ENCODE peak calls at places on chromosomes 1 and 21, in six cellular contexts. Z, A, X, L, Q and T are unnamed samples.

GRCh38 chr1:214402583-214403216 is 121.7 kb downstream of the SMYD2 start:
- DNase-seq in Z (no peak), A (no peak), X (no peak), L (no peak), Q (no peak), T (peak)

GRCh38 chr1:75125161-75125681 is 9.0 kb upstream of the LHX8 start:
- DNase-seq in Z (peak), A (no peak), X (no peak), L (peak), Q (no peak), T (no peak)

GRCh38 chr1:6027591-6027990 is 18.1 kb upstream of the KCNAB2 start:
- DNase-seq in Z (no peak), A (no peak), X (peak), L (no peak), Q (no peak), T (no peak)

GRCh38 chr1:154474802-154475201 is 27.2 kb upstream of the TDRD10 start:
- DNase-seq in Z (peak), A (peak), X (no peak), L (no peak), Q (peak), T (no peak)

GRCh38 chr1:30572192-30572591 is 151.2 kb downstream of the MATN1 start:
- DNase-seq in Z (no peak), A (no peak), X (no peak), L (no peak), Q (no peak), T (no peak)

GRCh38 chr1:51058863-51059262 is 43.2 kb upstream of the C1orf185 start:
- DNase-seq in Z (no peak), A (no peak), X (no peak), L (peak), Q (no peak), T (no peak)

GRCh38 chr1:97061604-97062003 is 340.0 kb downstream of the PTBP2 start:
- DNase-seq in Z (no peak), A (no peak), X (no peak), L (no peak), Q (no peak), T (no peak)

GRCh38 chr1:20654104-20654690 is 7.0 kb downstream of the DDOST start:
- DNase-seq in Z (peak), A (no peak), X (no peak), L (no peak), Q (no peak), T (no peak)

GRCh38 chr1:189654906-189655305 is 822.8 kb downstream of the BRINP3 start:
- DNase-seq in Z (no peak), A (no peak), X (no peak), L (no peak), Q (no peak), T (no peak)

GRCh38 chr1:46057781-46058180 is 74.6 kb downstream of the PIK3R3 start:
- DNase-seq in Z (no peak), A (no peak), X (no peak), L (no peak), Q (no peak), T (no peak)

GRCh38 chr1:236141447-236142357 is 637 bp upstream of the GPR137B start:
- DNase-seq in Z (peak), A (no peak), X (no peak), L (peak), Q (no peak), T (no peak)

GRCh38 chr1:25797939-25798338 is 2.1 kb upstream of the SELENON start:
- DNase-seq in Z (peak), A (peak), X (peak), L (no peak), Q (no peak), T (no peak)

GRCh38 chr1:61426254-61426653 is 298.7 kb downstream of the TM2D1 start:
- DNase-seq in Z (no peak), A (no peak), X (no peak), L (no peak), Q (no peak), T (peak)

GRCh38 chr1:70090146-70090545 is 115.2 kb downstream of the LRRC40 start:
- DNase-seq in Z (no peak), A (no peak), X (no peak), L (no peak), Q (no peak), T (no peak)

GRCh38 chr1:88327391-88328267 is 356.4 kb upstream of the PKN2 start:
- DNase-seq in Z (no peak), A (no peak), X (no peak), L (no peak), Q (no peak), T (peak)

GRCh38 chr1:39896909-39897685 is 4.6 kb downstream of the MYCL start:
- DNase-seq in Z (no peak), A (no peak), X (no peak), L (no peak), Q (no peak), T (no peak)

GRCh38 chr1:181151378-181152326 is 63.2 kb downstream of the IER5 start:
- DNase-seq in Z (no peak), A (no peak), X (no peak), L (no peak), Q (no peak), T (no peak)

GRCh38 chr1:154527192-154527591 is 25.0 kb upstream of the SHE start:
- DNase-seq in Z (no peak), A (no peak), X (no peak), L (no peak), Q (no peak), T (no peak)

GRCh38 chr1:24117722-24118409 is 5.9 kb upstream of the MYOM3 start:
- DNase-seq in Z (no peak), A (no peak), X (no peak), L (no peak), Q (no peak), T (no peak)

GRCh38 chr1:8915446-8915845 is 30.2 kb upstream of the CA6 start:
- DNase-seq in Z (no peak), A (no peak), X (no peak), L (no peak), Q (no peak), T (no peak)

GRCh38 chr1:228378453-228379164 is 28.0 kb downstream of the TRIM11 start:
- DNase-seq in Z (peak), A (no peak), X (peak), L (no peak), Q (no peak), T (peak)

GRCh38 chr1:2560299-2561073 is 4.3 kb downstream of the TNFRSF14 start:
- DNase-seq in Z (no peak), A (no peak), X (no peak), L (no peak), Q (no peak), T (no peak)

GRCh38 chr1:99662581-99663208 is 16.8 kb downstream of the PALMD start:
- DNase-seq in Z (peak), A (no peak), X (no peak), L (no peak), Q (no peak), T (no peak)

GRCh38 chr1:19765623-19766022 is 34.1 kb downstream of the TMCO4 start:
- DNase-seq in Z (no peak), A (no peak), X (peak), L (no peak), Q (no peak), T (no peak)

GRCh38 chr1:243713470-243714186 is 136.4 kb downstream of the AKT3 start:
- DNase-seq in Z (peak), A (no peak), X (no peak), L (no peak), Q (no peak), T (peak)

GRCh38 chr1:157369808-157370521 is 182.3 kb downstream of the FCRL5 start:
- DNase-seq in Z (peak), A (peak), X (peak), L (peak), Q (no peak), T (peak)

GRCh38 chr21:35649186-35649585 is 411.1 kb downstream of the SETD4 start:
- DNase-seq in Z (no peak), A (no peak), X (no peak), L (no peak), Q (no peak), T (peak)

GRCh38 chr1:229596961-229597699 is 28.8 kb downstream of the TAF5L start:
- DNase-seq in Z (no peak), A (no peak), X (no peak), L (no peak), Q (no peak), T (no peak)

GRCh38 chr1:92481598-92482403 is 4.9 kb downstream of the GFI1 start:
- DNase-seq in Z (no peak), A (no peak), X (no peak), L (peak), Q (no peak), T (no peak)

GRCh38 chr1:233393926-233394680 is 66.6 kb downstream of the MAP3K21 start:
- DNase-seq in Z (no peak), A (no peak), X (no peak), L (no peak), Q (no peak), T (no peak)

GRCh38 chr1:49036700-49037099 is 260.0 kb upstream of the BEND5 start:
- DNase-seq in Z (no peak), A (no peak), X (no peak), L (no peak), Q (no peak), T (no peak)

GRCh38 chr1:201585099-201585498 is 46.2 kb downstream of the NAV1 start:
- DNase-seq in Z (no peak), A (no peak), X (no peak), L (no peak), Q (no peak), T (no peak)

GRCh38 chr1:36253463-36253862 is 29.2 kb downstream of the THRAP3 start:
- DNase-seq in Z (no peak), A (no peak), X (no peak), L (no peak), Q (no peak), T (no peak)

GRCh38 chr21:31145271-31145801 is 107.1 kb upstream of the KRTAP19-8 start:
- DNase-seq in Z (no peak), A (no peak), X (no peak), L (no peak), Q (no peak), T (no peak)